ENCODE peak calls at places on chromosomes 12 and 14, in six cellular contexts. One of them, this sample, is unnamed.

GRCh38 chr14:52413729-52414453 is 99.8 kb downstream of the PTGER2 start:
- DNase-seq in DND-41: no peak
- DNase-seq in stimulated activated naive B cell treated with anti-CD40 and anti-IgM and Interleukin-4, amounts not matched to agents 10 μg/mL and 1 μg/mL and 100 μg/mL, for 72 hours: no peak
- DNase-seq in DMS153: no peak
- DNase-seq in fibroblast of the aortic adventitia: peak; percentile 55
- DNase-seq in body of pancreas: no peak
- DNase-seq in this sample: peak; percentile 78

GRCh38 chr14:75803768-75804167 is 142.7 kb downstream of the TTLL5 start:
- DNase-seq in DND-41: no peak
- DNase-seq in stimulated activated naive B cell treated with anti-CD40 and anti-IgM and Interleukin-4, amounts not matched to agents 10 μg/mL and 1 μg/mL and 100 μg/mL, for 72 hours: no peak
- DNase-seq in DMS153: no peak
- DNase-seq in fibroblast of the aortic adventitia: no peak
- DNase-seq in body of pancreas: no peak
- DNase-seq in this sample: peak; percentile 21

GRCh38 chr12:49882248-49882850 is 21.4 kb downstream of the FAIM2 start:
- DNase-seq in DND-41: no peak
- DNase-seq in stimulated activated naive B cell treated with anti-CD40 and anti-IgM and Interleukin-4, amounts not matched to agents 10 μg/mL and 1 μg/mL and 100 μg/mL, for 72 hours: no peak
- DNase-seq in DMS153: no peak
- DNase-seq in fibroblast of the aortic adventitia: no peak
- DNase-seq in body of pancreas: no peak
- DNase-seq in this sample: no peak

GRCh38 chr12:19988918-19989317 is 379.4 kb upstream of the PDE3A start:
- DNase-seq in DND-41: no peak
- DNase-seq in stimulated activated naive B cell treated with anti-CD40 and anti-IgM and Interleukin-4, amounts not matched to agents 10 μg/mL and 1 μg/mL and 100 μg/mL, for 72 hours: no peak
- DNase-seq in DMS153: no peak
- DNase-seq in fibroblast of the aortic adventitia: no peak
- DNase-seq in body of pancreas: no peak
- DNase-seq in this sample: peak; percentile 44

GRCh38 chr12:67991158-67991557 is 1.9 kb downstream of the IFNG-AS1 start:
- DNase-seq in DND-41: no peak
- DNase-seq in stimulated activated naive B cell treated with anti-CD40 and anti-IgM and Interleukin-4, amounts not matched to agents 10 μg/mL and 1 μg/mL and 100 μg/mL, for 72 hours: peak; percentile 48
- DNase-seq in DMS153: no peak
- DNase-seq in fibroblast of the aortic adventitia: no peak
- DNase-seq in body of pancreas: no peak
- DNase-seq in this sample: no peak

GRCh38 chr12:98235301-98235700 is 280.1 kb upstream of the TMPO start:
- DNase-seq in DND-41: no peak
- DNase-seq in stimulated activated naive B cell treated with anti-CD40 and anti-IgM and Interleukin-4, amounts not matched to agents 10 μg/mL and 1 μg/mL and 100 μg/mL, for 72 hours: no peak
- DNase-seq in DMS153: no peak
- DNase-seq in fibroblast of the aortic adventitia: no peak
- DNase-seq in body of pancreas: no peak
- DNase-seq in this sample: no peak

GRCh38 chr12:125314051-125314882 is 249.0 kb downstream of the AACS start:
- DNase-seq in DND-41: no peak
- DNase-seq in stimulated activated naive B cell treated with anti-CD40 and anti-IgM and Interleukin-4, amounts not matched to agents 10 μg/mL and 1 μg/mL and 100 μg/mL, for 72 hours: no peak
- DNase-seq in DMS153: no peak
- DNase-seq in fibroblast of the aortic adventitia: peak; percentile 12
- DNase-seq in body of pancreas: no peak
- DNase-seq in this sample: no peak

GRCh38 chr14:35083530-35084150 is 37.6 kb downstream of the FAM177A1 start:
- DNase-seq in DND-41: no peak
- DNase-seq in stimulated activated naive B cell treated with anti-CD40 and anti-IgM and Interleukin-4, amounts not matched to agents 10 μg/mL and 1 μg/mL and 100 μg/mL, for 72 hours: no peak
- DNase-seq in DMS153: no peak
- DNase-seq in fibroblast of the aortic adventitia: no peak
- DNase-seq in body of pancreas: no peak
- DNase-seq in this sample: no peak

GRCh38 chr14:68549057-68549421 is 243.8 kb downstream of the ZFP36L1 start:
- DNase-seq in DND-41: no peak
- DNase-seq in stimulated activated naive B cell treated with anti-CD40 and anti-IgM and Interleukin-4, amounts not matched to agents 10 μg/mL and 1 μg/mL and 100 μg/mL, for 72 hours: no peak
- DNase-seq in DMS153: no peak
- DNase-seq in fibroblast of the aortic adventitia: peak; percentile 64
- DNase-seq in body of pancreas: no peak
- DNase-seq in this sample: peak; percentile 83

GRCh38 chr12:53530920-53531319 is 23.6 kb upstream of the NPFF start:
- DNase-seq in DND-41: no peak
- DNase-seq in stimulated activated naive B cell treated with anti-CD40 and anti-IgM and Interleukin-4, amounts not matched to agents 10 μg/mL and 1 μg/mL and 100 μg/mL, for 72 hours: no peak
- DNase-seq in DMS153: no peak
- DNase-seq in fibroblast of the aortic adventitia: peak; percentile 13
- DNase-seq in body of pancreas: no peak
- DNase-seq in this sample: peak; percentile 26